ENCODE peak calls at places on chromosomes 11 and 22, in four cellular contexts. T, X, H and I are unnamed samples.

GRCh38 chr11:69906453-69906907 is 87.3 kb upstream of the FGF3 start:
- DNase-seq in T (no peak), X (no peak), H (no peak), I (peak)

GRCh38 chr11:5575159-5575558 is 5.5 kb upstream of the OR52B6 start:
- DNase-seq in T (no peak), X (no peak), H (no peak), I (no peak)

GRCh38 chr11:113189909-113190667 is 124.3 kb upstream of the TTC12 start:
- DNase-seq in T (no peak), X (no peak), H (peak), I (peak)

GRCh38 chr11:100687630-100688395 is 725 bp downstream of the ARHGAP42 start:
- DNase-seq in T (no peak), X (peak), H (peak), I (peak)

GRCh38 chr11:12694182-12694531 is 19.9 kb downstream of the TEAD1 start:
- DNase-seq in T (no peak), X (no peak), H (peak), I (no peak)

GRCh38 chr11:9231848-9232177 is 33.3 kb downstream of the DENND5A start:
- DNase-seq in T (no peak), X (no peak), H (no peak), I (peak)

GRCh38 chr11:88313441-88313840 is 24.1 kb downstream of the CTSC start:
- DNase-seq in T (no peak), X (no peak), H (no peak), I (no peak)

GRCh38 chr22:46815896-46816721 is 53.7 kb downstream of the TBC1D22A start:
- DNase-seq in T (no peak), X (peak), H (no peak), I (peak)

GRCh38 chr11:119709638-119710346 is 19.2 kb downstream of the NECTIN1 start:
- DNase-seq in T (no peak), X (peak), H (no peak), I (no peak)

GRCh38 chr11:134615041-134615615 is 203.1 kb upstream of the B3GAT1 start:
- DNase-seq in T (no peak), X (no peak), H (no peak), I (no peak)

GRCh38 chr11:105933666-105934065 is 88.4 kb downstream of the MSANTD4 start:
- DNase-seq in T (no peak), X (no peak), H (no peak), I (no peak)

GRCh38 chr11:119626910-119627305 is 102.1 kb downstream of the NECTIN1 start:
- DNase-seq in T (no peak), X (no peak), H (no peak), I (no peak)

GRCh38 chr22:50346415-50346945 is 3.4 kb downstream of the PPP6R2 start:
- DNase-seq in T (no peak), X (no peak), H (no peak), I (no peak)

GRCh38 chr22:43183496-43184263 is 3.3 kb downstream of the TTLL12 start:
- DNase-seq in T (no peak), X (no peak), H (no peak), I (peak)

GRCh38 chr11:121029153-121029552 is 5.3 kb downstream of the TBCEL start:
- DNase-seq in T (no peak), X (no peak), H (no peak), I (no peak)

GRCh38 chr11:34052608-34053160 is 1.2 kb downstream of the CAPRIN1 start:
- DNase-seq in T (peak), X (peak), H (peak), I (peak)

GRCh38 chr11:11044137-11044855 is 186.4 kb upstream of the ZBED5 start:
- DNase-seq in T (no peak), X (no peak), H (no peak), I (no peak)

GRCh38 chr11:108825381-108825780 is 160.5 kb downstream of the DDX10 start:
- DNase-seq in T (no peak), X (no peak), H (no peak), I (no peak)

GRCh38 chr11:6608011-6608410 is 4.0 kb downstream of the TAF10 start:
- DNase-seq in T (no peak), X (peak), H (no peak), I (no peak)

GRCh38 chr11:6607190-6607635 is 3.6 kb downstream of the ILK start:
- DNase-seq in T (no peak), X (no peak), H (no peak), I (no peak)

GRCh38 chr11:6608726-6609501 is 3.1 kb downstream of the TAF10 start:
- DNase-seq in T (no peak), X (no peak), H (no peak), I (no peak)

GRCh38 chr11:6604081-6604626 is 580 bp downstream of the ILK start:
- DNase-seq in T (no peak), X (peak), H (peak), I (peak)

DNA sequence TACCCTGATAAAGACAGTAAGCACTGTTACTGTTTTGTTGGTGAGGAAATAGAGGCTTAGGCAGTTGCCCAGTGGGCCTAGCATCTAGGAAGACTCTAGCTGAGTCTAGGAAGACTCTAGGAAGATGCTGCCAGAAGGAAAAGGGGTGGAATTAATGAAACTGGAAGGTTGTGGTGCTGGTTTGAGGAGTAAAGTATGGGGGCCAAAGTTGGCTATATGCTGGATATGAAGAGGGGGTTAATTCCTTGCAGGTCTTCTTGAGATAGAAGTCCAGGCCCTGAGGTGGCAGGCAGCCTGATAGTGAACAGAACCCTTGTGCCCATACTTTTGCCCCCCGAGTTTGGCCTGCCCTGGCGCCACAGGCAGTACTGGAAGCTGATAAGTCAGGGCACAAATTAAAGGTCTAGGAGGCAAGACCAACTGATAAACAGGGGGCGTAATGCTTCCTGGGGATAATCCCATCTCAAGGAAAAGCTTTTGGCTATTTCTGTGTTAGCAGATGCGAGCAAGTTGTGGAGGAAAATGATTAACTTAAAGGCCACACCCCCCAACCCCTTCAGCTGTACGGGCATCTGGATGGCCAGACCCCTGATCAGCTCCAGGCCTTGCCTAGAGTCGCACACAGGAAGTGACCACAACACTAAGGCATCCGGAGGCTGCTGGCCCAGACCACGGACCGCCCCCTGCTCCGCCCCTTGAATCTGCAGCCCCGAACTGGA is 3.1 kb downstream of the ILK start:
- DNase-seq in T (no peak), X (peak), H (peak), I (peak)
- TF ChIP-seq POLR2A in T (peak), X (no peak), H (peak), I (no peak)

GRCh38 chr22:21697021-21697771 is 31.4 kb downstream of the PPIL2 start:
- DNase-seq in T (no peak), X (no peak), H (no peak), I (no peak)

GRCh38 chr22:21697866-21698265 is 32.1 kb downstream of the PPIL2 start:
- DNase-seq in T (no peak), X (no peak), H (no peak), I (no peak)

GRCh38 chr22:21699643-21700042 is 33.8 kb downstream of the PPIL2 start:
- DNase-seq in T (no peak), X (no peak), H (no peak), I (no peak)

GRCh38 chr22:21700822-21701221 is 34.8 kb downstream of the YPEL1 start:
- DNase-seq in T (no peak), X (no peak), H (no peak), I (no peak)

GRCh38 chr22:21698430-21699329 is 32.9 kb downstream of the PPIL2 start:
- DNase-seq in T (no peak), X (no peak), H (no peak), I (no peak)
- TF ChIP-seq POLR2A in T (no peak), X (no peak), H (no peak), I (no peak)

GRCh38 chr11:67271548-67272284 is 5.4 kb downstream of the GRK2 start:
- DNase-seq in T (no peak), X (peak), H (no peak), I (no peak)
- TF ChIP-seq POLR2A in T (no peak), X (no peak), H (no peak), I (no peak)

DNA sequence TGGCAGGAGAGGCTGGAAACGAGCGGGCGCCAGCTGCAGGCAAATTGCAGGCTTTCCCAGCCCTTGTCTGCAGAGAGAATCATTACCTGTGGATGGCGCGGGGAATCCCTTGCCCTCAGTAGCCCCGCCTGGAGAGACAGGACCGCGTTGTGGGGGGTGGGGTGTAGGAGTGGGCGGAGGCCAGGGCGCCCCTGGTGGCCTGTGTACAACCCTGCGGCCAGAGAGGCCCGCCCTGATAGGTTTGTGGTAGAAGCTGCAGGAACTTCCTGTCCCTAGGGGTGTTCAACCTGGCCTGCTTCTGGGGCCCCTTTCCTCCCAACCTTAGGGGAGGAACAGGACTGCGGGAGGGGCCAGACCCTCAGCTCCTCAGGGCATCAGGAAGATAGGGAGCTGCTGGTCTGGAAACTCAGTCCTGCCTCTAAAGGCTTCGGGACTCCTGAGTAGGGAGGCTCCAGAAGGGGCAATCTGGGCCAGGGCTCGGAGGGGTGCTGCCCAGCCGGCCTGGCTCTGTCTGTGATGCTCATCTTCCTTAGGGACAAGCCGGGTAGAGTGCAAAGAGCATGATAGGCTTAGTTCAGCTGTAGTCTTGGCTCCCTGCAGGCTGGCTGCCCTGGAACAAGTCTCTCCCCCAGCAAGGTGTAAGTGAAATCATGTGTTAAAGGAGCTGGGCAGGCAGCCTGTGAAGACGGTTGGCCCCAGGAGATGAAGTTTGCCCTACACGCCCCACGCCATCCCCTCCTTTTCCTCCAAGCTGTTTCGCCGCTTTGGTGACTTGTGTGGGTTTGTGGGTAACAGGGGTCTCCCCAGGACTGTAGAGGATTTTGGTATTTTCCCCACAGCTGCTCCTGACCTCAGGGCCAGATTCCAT is 24.1 kb upstream of the SUSD2 start:
- DNase-seq in T (peak), X (peak), H (peak), I (peak)
- TF ChIP-seq POLR2A in T (no peak), X (no peak), H (no peak), I (no peak)

DNA sequence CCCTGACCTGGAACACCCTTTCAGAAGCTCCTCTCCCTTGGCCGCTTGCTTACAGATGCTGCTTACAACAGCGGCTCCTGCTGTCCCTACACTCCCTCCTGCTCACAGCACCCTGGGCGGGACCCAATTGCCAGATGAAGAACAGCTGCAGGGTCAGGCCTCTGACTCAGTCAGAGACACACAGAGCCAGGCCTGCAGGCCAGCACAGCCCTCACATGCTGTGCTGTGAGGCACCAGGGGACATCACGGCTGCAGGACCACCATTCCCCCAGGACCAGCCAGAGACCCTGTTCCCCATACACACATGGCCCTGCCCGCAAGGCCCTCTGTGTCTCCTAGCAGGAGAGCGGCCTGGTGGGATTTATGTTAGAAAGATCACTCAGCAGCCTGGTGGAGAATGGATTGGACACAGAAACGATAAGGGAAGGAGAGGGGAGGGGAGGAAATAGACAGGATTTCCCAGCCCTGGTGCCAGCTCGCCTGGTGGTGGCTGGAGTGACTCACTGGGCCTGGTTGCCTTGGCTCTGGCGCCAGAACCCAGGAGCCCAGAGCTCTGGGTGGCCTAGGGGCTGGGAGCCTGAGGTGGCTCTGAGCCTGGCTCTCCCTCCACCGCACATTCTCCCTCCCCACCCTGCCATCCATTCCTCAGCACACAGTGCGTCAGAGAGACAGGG is 6.7 kb downstream of the CAPN5 start:
- DNase-seq in T (no peak), X (peak), H (peak), I (peak)
- TF ChIP-seq POLR2A in T (peak), X (peak), H (peak), I (no peak)

GRCh38 chr11:83193315-83194283 is at the start of gene ANKRD42:
- DNase-seq in T (peak), X (peak), H (peak), I (peak)
- TF ChIP-seq POLR2A in T (peak), X (peak), H (peak), I (peak)